ENCODE peak calls at places on chromosomes 6 and 20, in five cellular contexts. F is psoas muscle, R is fibroblast of lung, N is fibroblast of pulmonary artery, L is NB4. C is an unnamed sample.

GRCh38 chr6:159979136-159979874 is 10.4 kb downstream of the IGF2R start:
- DNase-seq in F (peak; percentile 82), R (no peak), N (peak; percentile 63), L (peak; percentile 98), C (peak; percentile 70)

GRCh38 chr20:6819599-6819998 is 52.1 kb downstream of the BMP2 start:
- DNase-seq in F (no peak), R (peak; percentile 8), N (peak; percentile 26), L (no peak), C (no peak)

GRCh38 chr6:29967379-29968010 is 25.2 kb downstream of the HLA-A start:
- DNase-seq in F (no peak), R (no peak), N (no peak), L (peak; percentile 23), C (no peak)

GRCh38 chr20:53872081-53872541 is 198.3 kb downstream of the BCAS1 start:
- DNase-seq in F (no peak), R (peak; percentile 23), N (no peak), L (no peak), C (peak; percentile 31)

GRCh38 chr6:132188865-132189264 is 212.4 kb downstream of the MOXD1 start:
- DNase-seq in F (no peak), R (peak; percentile 84), N (peak; percentile 84), L (peak; percentile 40), C (peak; percentile 77)

GRCh38 chr20:57787151-57787968 is 77.5 kb upstream of the PMEPA1 start:
- DNase-seq in F (no peak), R (no peak), N (no peak), L (no peak), C (no peak)

GRCh38 chr6:101876431-101876830 is 482.9 kb downstream of the GRIK2 start:
- DNase-seq in F (no peak), R (no peak), N (peak; percentile 6), L (no peak), C (no peak)

GRCh38 chr20:57095426-57095825 is 171.0 kb downstream of the BMP7 start:
- DNase-seq in F (no peak), R (no peak), N (no peak), L (no peak), C (no peak)

GRCh38 chr6:4664117-4664626 is 112.0 kb upstream of the CDYL start:
- DNase-seq in F (peak; percentile 94), R (peak; percentile 91), N (peak; percentile 91), L (no peak), C (peak; percentile 59)

GRCh38 chr6:53220605-53221004 is 72.0 kb upstream of the GCM1 start:
- DNase-seq in F (no peak), R (no peak), N (no peak), L (no peak), C (no peak)

GRCh38 chr6:165988757-165989456 is 178.7 kb downstream of the TBXT start:
- DNase-seq in F (no peak), R (peak; percentile 14), N (peak; percentile 39), L (no peak), C (peak; percentile 12)

GRCh38 chr6:40586800-40587201 is 363 bp downstream of the LRFN2 start:
- DNase-seq in F (peak; percentile 51), R (no peak), N (no peak), L (no peak), C (no peak)

GRCh38 chr6:154277578-154278128 is 79.0 kb downstream of the IPCEF1 start:
- DNase-seq in F (no peak), R (no peak), N (no peak), L (no peak), C (no peak)

GRCh38 chr6:119333063-119333609 is 16.4 kb downstream of the MAN1A1 start:
- DNase-seq in F (no peak), R (no peak), N (no peak), L (no peak), C (no peak)

GRCh38 chr6:132666118-132666517 is 7.1 kb upstream of the TAAR1 start:
- DNase-seq in F (no peak), R (no peak), N (no peak), L (no peak), C (no peak)

GRCh38 chr6:6968731-6969552 is 138.8 kb upstream of the RREB1 start:
- DNase-seq in F (no peak), R (no peak), N (no peak), L (no peak), C (no peak)

GRCh38 chr6:105649192-105649591 is 246.3 kb upstream of the PREP start:
- DNase-seq in F (no peak), R (no peak), N (no peak), L (no peak), C (no peak)

GRCh38 chr6:46216879-46217278 is 46.1 kb upstream of the ENPP5 start:
- DNase-seq in F (no peak), R (no peak), N (no peak), L (no peak), C (peak; percentile 22)

GRCh38 chr6:147724454-147724853 is 216.0 kb downstream of the SAMD5 start:
- DNase-seq in F (no peak), R (no peak), N (no peak), L (no peak), C (no peak)

GRCh38 chr6:37804676-37805075 is 14.9 kb upstream of the ZFAND3 start:
- DNase-seq in F (no peak), R (no peak), N (no peak), L (no peak), C (peak; percentile 43)

GRCh38 chr6:111591370-111591900 is 14.2 kb downstream of the TRAF3IP2 start:
- DNase-seq in F (peak; percentile 98), R (peak; percentile 100), N (peak; percentile 98), L (no peak), C (peak; percentile 100)

GRCh38 chr6:8086755-8087306 is 15.5 kb downstream of the EEF1E1 start:
- DNase-seq in F (no peak), R (no peak), N (no peak), L (no peak), C (no peak)

GRCh38 chr6:18148304-18149025 is 6.4 kb downstream of the TPMT start:
- DNase-seq in F (no peak), R (peak; percentile 88), N (peak; percentile 76), L (no peak), C (peak; percentile 92)

GRCh38 chr20:56429941-56430340 is 17.9 kb downstream of the CASS4 start:
- DNase-seq in F (no peak), R (no peak), N (no peak), L (peak; percentile 21), C (no peak)

GRCh38 chr20:10558635-10559187 is 115.1 kb downstream of the JAG1 start:
- DNase-seq in F (no peak), R (peak; percentile 94), N (peak; percentile 95), L (no peak), C (peak; percentile 91)

GRCh38 chr6:36350681-36351091 is 14.0 kb upstream of the BNIP5 start:
- DNase-seq in F (no peak), R (peak; percentile 68), N (peak; percentile 97), L (no peak), C (no peak)

GRCh38 chr6:167698540-167698939 is 128.2 kb upstream of the AFDN start:
- DNase-seq in F (no peak), R (no peak), N (no peak), L (no peak), C (no peak)

GRCh38 chr20:45157977-45158376 is 16.7 kb upstream of the PI3 start:
- DNase-seq in F (no peak), R (peak; percentile 78), N (peak; percentile 87), L (no peak), C (peak; percentile 53)

GRCh38 chr6:125888989-125889656 is 67.4 kb upstream of the HINT3 start:
- DNase-seq in F (no peak), R (peak; percentile 56), N (peak; percentile 60), L (peak; percentile 62), C (peak; percentile 44)
- TF ChIP-seq CTCF in F (peak; percentile 17), R (peak; percentile 49), N (peak; percentile 57), L (peak; percentile 65), C (no peak)

GRCh38 chr6:139288496-139289040 is 3.2 kb downstream of the TXLNB start:
- DNase-seq in F (peak; percentile 53), R (no peak), N (no peak), L (no peak), C (no peak)

GRCh38 chr6:139287868-139288267 is 3.9 kb downstream of the TXLNB start:
- DNase-seq in F (no peak), R (no peak), N (no peak), L (no peak), C (no peak)

GRCh38 chr6:139291813-139292619 is at the start of gene TXLNB:
- DNase-seq in F (peak; percentile 94), R (peak; percentile 98), N (peak; percentile 95), L (peak; percentile 94), C (peak; percentile 78)

GRCh38 chr6:139290787-139291294 is 957 bp downstream of the TXLNB start:
- DNase-seq in F (peak; percentile 60), R (peak; percentile 67), N (peak; percentile 72), L (peak; percentile 86), C (peak; percentile 55)

DNA sequence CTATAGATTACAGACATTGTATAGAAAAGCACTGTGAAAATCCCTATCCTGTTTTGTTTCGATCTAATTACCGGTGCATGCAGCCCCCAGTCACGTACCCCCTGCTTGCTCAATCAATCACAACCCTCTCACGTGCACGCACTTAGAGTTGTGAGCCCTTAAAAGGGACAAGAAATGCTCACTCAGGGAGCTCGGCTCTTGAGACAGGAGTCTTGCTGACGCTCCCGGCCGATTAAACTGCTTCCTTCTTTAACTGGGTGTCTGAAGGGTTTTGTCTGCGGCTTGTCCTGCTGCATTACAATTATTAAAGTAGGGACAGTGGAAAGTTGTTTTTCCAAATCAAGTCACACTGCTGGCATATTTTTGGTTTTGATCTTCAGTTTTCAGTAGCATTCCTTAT is 2.6 kb downstream of the TXLNB start:
- DNase-seq in F (no peak), R (no peak), N (no peak), L (no peak), C (no peak)
- H3K4me3 ChIP-seq in F (peak overlapping the region; percentile 68), R (no peak overlapping the region), N (no peak overlapping the region), L (no peak overlapping the region), C (no peak overlapping the region)

GRCh38 chr6:129364767-129365166 is 345.2 kb downstream of the ARHGAP18 start:
- DNase-seq in F (no peak), R (no peak), N (no peak), L (no peak), C (no peak)

GRCh38 chr6:129356129-129356528 is 353.8 kb downstream of the ARHGAP18 start:
- DNase-seq in F (no peak), R (no peak), N (no peak), L (no peak), C (no peak)

GRCh38 chr6:129364037-129364436 is 345.9 kb downstream of the ARHGAP18 start:
- DNase-seq in F (no peak), R (no peak), N (no peak), L (no peak), C (no peak)

GRCh38 chr6:129359811-129360787 is 349.9 kb downstream of the ARHGAP18 start:
- DNase-seq in F (no peak), R (no peak), N (no peak), L (no peak), C (no peak)
- TF ChIP-seq CTCF in F (no peak), R (no peak), N (no peak), L (no peak), C (no peak)

DNA sequence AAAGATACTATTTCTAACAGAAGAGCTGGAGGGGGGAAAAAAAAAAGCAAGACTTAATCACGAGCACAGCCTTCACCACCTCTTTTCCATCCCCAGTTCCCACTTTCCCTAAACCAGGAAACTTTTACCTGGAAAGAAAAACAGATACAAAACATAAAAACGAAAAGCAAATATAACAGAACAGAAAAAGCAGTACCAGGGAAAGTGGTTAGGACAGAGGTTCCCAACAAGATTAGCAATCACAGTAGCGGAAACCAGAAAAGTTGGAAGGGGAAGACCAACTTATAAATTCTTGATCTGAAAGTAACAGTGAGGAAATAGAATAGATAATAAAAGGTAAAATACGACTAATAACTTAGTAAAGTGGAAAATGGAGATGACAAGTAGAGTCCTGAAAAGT is 1.2 kb downstream of the DDX39B start:
- DNase-seq in F (no peak), R (no peak), N (no peak), L (no peak), C (no peak)
- H3K4me3 ChIP-seq in F (peak overlapping the region; percentile 88), R (peak overlapping the region; percentile 89), N (peak overlapping the region; percentile 68), L (peak overlapping the region; percentile 92), C (peak overlapping the region; percentile 79)

C was measured in foreskin fibroblast.